ENCODE peak calls at places on chromosomes 12 and 14, in eight cellular contexts. E is H9, D is small intestine, T is DND-41, W is neuronal stem cell, L is tibial artery, R is fibroblast of lung, X is cardiac muscle cell. J is an unnamed sample. For H3K9me3 and H3K4me1, the result is how much of the 10 kb centered on the place peaks cover.

GRCh38 chr14:102593841-102594170 is 1.4 kb downstream of the RCOR1 start:
- DNase-seq in E (no peak), D (no peak), T (no peak), W (no peak), L (no peak), R (no peak), X (no peak), J (no peak)

GRCh38 chr12:92912672-92913071 is 16.4 kb downstream of the EEA1 start:
- DNase-seq in E (no peak), D (no peak), T (no peak), W (no peak), L (no peak), R (no peak), X (no peak), J (no peak)

GRCh38 chr12:64810831-64811230 is 13.6 kb upstream of the TBC1D30 start:
- DNase-seq in E (no peak), D (peak), T (no peak), W (no peak), L (no peak), R (no peak), X (no peak), J (no peak)

GRCh38 chr12:112230136-112230535 is 104.8 kb downstream of the TRAFD1 start:
- DNase-seq in E (no peak), D (no peak), T (no peak), W (no peak), L (no peak), R (no peak), X (no peak), J (no peak)

GRCh38 chr12:115224031-115224430 is 540.1 kb upstream of the TBX3 start:
- DNase-seq in E (no peak), D (no peak), T (no peak), W (peak), L (no peak), R (peak), X (peak), J (no peak)

GRCh38 chr14:86838363-86838762 is 1154.6 kb downstream of the GALC start:
- DNase-seq in E (no peak), D (no peak), T (peak), W (no peak), L (no peak), R (no peak), X (no peak), J (no peak)

GRCh38 chr12:52186135-52186840 is 5.5 kb downstream of the KRT80 start:
- DNase-seq in E (peak), D (no peak), T (no peak), W (no peak), L (no peak), R (peak), X (peak), J (no peak)

GRCh38 chr12:109880049-109880931 is at the start of gene GLTP:
- DNase-seq in E (peak), D (peak), T (peak), W (peak), L (peak), R (peak), X (peak), J (peak)

GRCh38 chr12:102962532-102962931 is 5.1 kb downstream of the ASCL1 start:
- DNase-seq in E (no peak), D (no peak), T (no peak), W (no peak), L (no peak), R (no peak), X (no peak), J (no peak)

GRCh38 chr14:79540394-79540793 is 670.9 kb downstream of the DIO2 start:
- DNase-seq in E (no peak), D (no peak), T (no peak), W (no peak), L (no peak), R (no peak), X (no peak), J (no peak)

GRCh38 chr12:50354908-50355307 is 41.5 kb downstream of the FAM186A start:
- DNase-seq in E (no peak), D (peak), T (no peak), W (no peak), L (no peak), R (no peak), X (peak), J (no peak)

GRCh38 chr12:55720894-55721444 is 776 bp downstream of the RDH5 start:
- DNase-seq in E (peak), D (peak), T (no peak), W (no peak), L (peak), R (peak), X (peak), J (no peak)

GRCh38 chr14:95319312-95320075 is at the start of gene CLMN:
- DNase-seq in E (peak), D (peak), T (peak), W (peak), L (no peak), R (peak), X (peak), J (peak)

GRCh38 chr12:64461634-64462414 is 9.9 kb downstream of the TBK1 start:
- DNase-seq in E (no peak), D (no peak), T (no peak), W (no peak), L (no peak), R (peak), X (peak), J (no peak)

GRCh38 chr12:67665679-67666078 is 17.1 kb downstream of the DYRK2 start:
- DNase-seq in E (no peak), D (no peak), T (no peak), W (no peak), L (no peak), R (no peak), X (no peak), J (no peak)

DNA sequence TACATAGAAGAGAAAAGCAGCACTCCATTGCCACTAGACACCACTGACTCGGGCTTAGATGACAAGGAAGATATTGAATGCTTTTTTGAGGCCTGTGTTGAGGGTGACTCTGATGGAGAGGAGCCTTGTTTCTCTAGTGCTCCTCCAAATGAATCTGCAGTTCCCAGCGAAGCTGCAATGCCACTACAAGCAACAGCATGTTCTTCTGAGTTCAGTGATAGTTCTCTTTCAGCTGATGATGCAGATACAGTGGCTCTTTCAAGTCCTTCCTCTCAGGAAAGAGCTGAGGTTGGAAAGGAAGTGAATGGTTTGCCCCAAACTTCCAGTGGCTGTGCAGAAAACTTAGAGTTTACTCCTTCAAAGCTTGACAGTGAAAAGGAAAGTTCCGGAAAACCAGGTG is 114.5 kb upstream of the NPAS3 start:
- DNase-seq in E (no peak), D (no peak), T (no peak), W (no peak), L (no peak), R (no peak), X (no peak), J (no peak)
- H3K9me3 ChIP-seq in E (under half), D (under half), T (under half), W (under half), L (under half), R (under half), X (under half), J (under half)

GRCh38 chr12:104294845-104295674 is 8.5 kb upstream of the EID3 start:
- DNase-seq in E (no peak), D (no peak), T (no peak), W (no peak), L (no peak), R (no peak), X (no peak), J (no peak)
- H3K4me1 ChIP-seq in E (under half), D (under half), T (under half), W (under half), L (under half), R (under half), X (under half), J (under half)

GRCh38 chr12:54331461-54331860 is 6.5 kb downstream of the COPZ1 start:
- DNase-seq in E (no peak), D (no peak), T (no peak), W (no peak), L (no peak), R (no peak), X (no peak), J (no peak)

GRCh38 chr12:54333420-54334034 is 8.6 kb downstream of the COPZ1 start:
- DNase-seq in E (no peak), D (no peak), T (no peak), W (no peak), L (no peak), R (no peak), X (no peak), J (no peak)

GRCh38 chr12:54330442-54330841 is 5.5 kb downstream of the COPZ1 start:
- DNase-seq in E (no peak), D (no peak), T (no peak), W (no peak), L (no peak), R (no peak), X (no peak), J (no peak)

GRCh38 chr12:54328595-54329337 is 3.8 kb downstream of the COPZ1 start:
- DNase-seq in E (no peak), D (peak), T (no peak), W (no peak), L (no peak), R (no peak), X (no peak), J (no peak)

GRCh38 chr12:54329756-54330155 is 4.8 kb downstream of the COPZ1 start:
- DNase-seq in E (peak), D (peak), T (no peak), W (no peak), L (no peak), R (peak), X (no peak), J (no peak)
- H3K27ac ChIP-seq in E (no peak), D (peak), T (no peak), W (no peak), L (no peak), R (no peak), X (peak), J (no peak)

GRCh38 chr14:83969998-83970397 is 1559.9 kb upstream of the FLRT2 start:
- DNase-seq in E (no peak), D (no peak), T (no peak), W (no peak), L (no peak), R (no peak), X (no peak), J (no peak)
- H3K9me3 ChIP-seq in E (under half), D (under half), T (under half), W (under half), L (under half), R (under half), X (under half), J (under half)

DNA sequence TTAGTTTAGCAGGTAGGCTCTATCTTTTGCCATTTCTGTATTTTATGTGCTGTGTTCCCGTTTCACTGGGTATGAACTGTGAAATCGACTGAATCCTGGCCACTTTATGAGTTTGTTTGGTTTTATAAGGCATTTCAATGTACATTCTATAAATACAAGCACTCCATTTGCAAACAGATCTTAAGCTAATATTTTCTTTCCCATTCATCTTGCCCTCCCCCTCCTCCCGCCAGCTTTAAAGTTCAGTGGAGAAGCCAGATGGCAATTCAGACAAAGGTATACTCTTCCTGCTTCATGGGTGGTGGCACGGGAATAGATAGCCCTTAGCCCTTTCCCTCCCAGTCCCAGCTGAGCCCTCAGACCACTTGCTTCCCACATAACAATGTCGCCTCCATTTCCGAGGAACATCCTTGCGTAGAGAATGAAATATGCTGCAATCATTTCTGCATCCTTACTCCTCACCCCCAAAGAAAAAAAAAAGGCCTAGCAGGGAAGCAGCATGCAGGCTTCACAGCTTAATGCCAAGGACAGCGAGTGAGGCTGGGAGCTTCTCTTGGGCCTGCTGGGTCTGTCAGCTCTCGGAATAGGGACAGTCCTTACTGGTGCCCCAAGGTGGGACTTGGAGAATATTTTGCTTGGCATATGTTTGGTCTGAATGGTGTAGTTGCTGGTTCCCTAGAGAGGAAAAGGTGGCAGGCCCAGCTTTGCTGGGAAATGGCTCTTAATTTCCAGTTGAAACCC is 52.8 kb upstream of the SRSF5 start:
- DNase-seq in E (no peak), D (peak), T (no peak), W (no peak), L (no peak), R (no peak), X (no peak), J (no peak)
- H3K4me1 ChIP-seq in E (under half), D (under half), T (under half), W (under half), L (under half), R (under half), X (under half), J (under half)

GRCh38 chr12:9389796-9390195 is 181.6 kb upstream of the PZP start:
- DNase-seq in E (no peak), D (no peak), T (no peak), W (no peak), L (no peak), R (no peak), X (no peak), J (no peak)

GRCh38 chr12:9388379-9388778 is 180.2 kb upstream of the PZP start:
- DNase-seq in E (no peak), D (no peak), T (no peak), W (no peak), L (no peak), R (no peak), X (no peak), J (no peak)

GRCh38 chr12:9390761-9391160 is 182.6 kb upstream of the PZP start:
- DNase-seq in E (no peak), D (no peak), T (no peak), W (no peak), L (no peak), R (no peak), X (no peak), J (no peak)

GRCh38 chr12:9383585-9383984 is 175.4 kb upstream of the PZP start:
- DNase-seq in E (no peak), D (no peak), T (no peak), W (no peak), L (no peak), R (no peak), X (no peak), J (no peak)

GRCh38 chr12:9387450-9387849 is 179.3 kb upstream of the PZP start:
- DNase-seq in E (no peak), D (no peak), T (no peak), W (no peak), L (no peak), R (no peak), X (no peak), J (no peak)
- H3K27ac ChIP-seq in E (no peak), D (no peak), T (no peak), W (no peak), L (no peak), R (no peak), X (no peak), J (no peak)

GRCh38 chr14:41343857-41344256 is 262.8 kb upstream of the LRFN5 start:
- DNase-seq in E (no peak), D (no peak), T (no peak), W (no peak), L (no peak), R (no peak), X (no peak), J (no peak)

GRCh38 chr14:41350476-41350875 is 256.2 kb upstream of the LRFN5 start:
- DNase-seq in E (no peak), D (no peak), T (no peak), W (no peak), L (no peak), R (no peak), X (no peak), J (no peak)

GRCh38 chr14:41349289-41349910 is 257.3 kb upstream of the LRFN5 start:
- DNase-seq in E (peak), D (no peak), T (no peak), W (no peak), L (no peak), R (no peak), X (no peak), J (no peak)
- H3K9me3 ChIP-seq in E (under half), D (under half), T (under half), W (under half), L (under half), R (under half), X (under half), J (under half)

GRCh38 chr12:3213768-3214167 is 136.6 kb downstream of the TSPAN9 start:
- DNase-seq in E (no peak), D (no peak), T (no peak), W (no peak), L (no peak), R (no peak), X (no peak), J (no peak)
- H3K4me1 ChIP-seq in E (under half), D (under half), T (under half), W (under half), L (under half), R (under half), X (under half), J (under half)

DNA sequence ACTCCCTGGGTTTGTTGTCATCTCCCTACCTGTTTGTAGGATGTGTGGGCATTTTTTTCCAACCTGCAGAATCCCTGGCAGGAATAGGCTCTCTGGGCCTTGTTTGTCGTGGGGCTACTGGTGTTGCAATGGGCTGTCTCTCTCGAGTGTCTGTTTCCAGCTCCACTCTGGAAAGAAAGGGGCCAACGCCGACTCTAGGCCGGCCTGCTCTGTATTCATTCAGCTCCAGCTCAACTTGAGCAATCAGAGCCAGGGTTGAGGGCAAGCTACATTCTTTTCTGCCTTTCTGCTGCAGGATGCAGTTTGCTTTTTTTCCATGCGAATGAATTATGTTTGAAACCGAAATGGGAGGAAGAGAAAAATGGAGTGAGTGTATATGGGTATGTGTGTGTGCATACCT is 2.3 kb downstream of the JDP2 start:
- DNase-seq in E (peak), D (no peak), T (no peak), W (no peak), L (peak), R (peak), X (peak), J (no peak)
- H3K27ac ChIP-seq in E (no peak), D (peak), T (no peak), W (no peak), L (peak), R (no peak), X (peak), J (no peak)

J was measured in CD4-positive, alpha-beta memory T cell.